ENCODE peak calls at places on chromosomes 3 and 15, in ten cellular contexts. O is SK-N-SH, V is IMR-90, R is neural progenitor cell, X is kidney, U is fibroblast of lung, A is mammary epithelial cell, H is endodermal cell, F is GM23248, S is astrocyte. B is an unnamed sample.

GRCh38 chr3:100698736-100699135 is 10.6 kb upstream of the TFG start:
- DNase-seq in A (no peak), F (no peak), S (no peak), X (no peak), R (no peak), O (no peak), U (no peak), V (no peak), H (no peak), B (no peak)

GRCh38 chr3:101203411-101203810 is 117.0 kb downstream of the IMPG2 start:
- DNase-seq in S (peak; percentile 65), H (no peak), U (no peak), R (no peak), V (peak; percentile 17), O (no peak), X (no peak), A (peak; percentile 41), F (peak; percentile 52), B (no peak)

GRCh38 chr15:53580371-53580770 is 179.1 kb downstream of the WDR72 start:
- DNase-seq in X (peak; percentile 53), S (no peak), F (no peak), V (no peak), H (no peak), U (no peak), O (no peak), A (no peak), R (no peak), B (no peak)

GRCh38 chr15:82730022-82730530 is 20.4 kb upstream of the AP3B2 start:
- DNase-seq in V (no peak), X (no peak), A (no peak), H (no peak), R (no peak), U (no peak), F (no peak), O (no peak), S (no peak), B (no peak)

GRCh38 chr3:192207661-192208060 is 519.7 kb downstream of the FGF12 start:
- DNase-seq in U (no peak), O (no peak), V (no peak), A (no peak), S (peak; percentile 26), R (no peak), F (no peak), X (no peak), H (no peak), B (no peak)

GRCh38 chr15:63832620-63833245 is 1.0 kb downstream of the HERC1 start:
- DNase-seq in X (no peak), H (no peak), R (no peak), A (no peak), O (peak; percentile 42), U (peak; percentile 10), S (no peak), V (no peak), F (no peak), B (peak; percentile 61)

GRCh38 chr3:4416961-4417360 is 50.1 kb downstream of the SUMF1 start:
- DNase-seq in U (peak; percentile 88), O (peak; percentile 45), F (peak; percentile 98), H (no peak), R (no peak), A (peak; percentile 100), S (peak; percentile 87), V (peak; percentile 92), X (no peak), B (no peak)

GRCh38 chr15:39997031-39997430 is 42.0 kb downstream of the SRP14 start:
- DNase-seq in X (no peak), A (no peak), S (peak; percentile 69), F (peak; percentile 41), V (peak; percentile 56), U (no peak), H (no peak), O (no peak), R (no peak), B (peak; percentile 45)

GRCh38 chr15:67149859-67150824 is 84.7 kb downstream of the SMAD3 start:
- DNase-seq in O (no peak), A (peak; percentile 97), H (peak; percentile 91), S (peak; percentile 99), X (peak; percentile 91), R (peak; percentile 43), F (peak; percentile 99), V (peak; percentile 99), U (peak; percentile 98), B (peak; percentile 87)

GRCh38 chr15:39251413-39252197 is 329.3 kb upstream of the THBS1 start:
- DNase-seq in F (no peak), X (no peak), R (no peak), O (no peak), S (peak; percentile 72), V (peak; percentile 60), U (no peak), H (no peak), A (peak; percentile 49), B (peak; percentile 27)

GRCh38 chr3:50609743-50610085 is 1.9 kb downstream of the CISH start:
- DNase-seq in S (no peak), O (no peak), U (no peak), H (no peak), V (no peak), A (no peak), X (peak; percentile 63), F (no peak), R (no peak), B (no peak)
- H3K9ac ChIP-seq in S (no peak overlapping the region), O (no peak overlapping the region), U (no peak overlapping the region), H (no peak overlapping the region), V (no peak overlapping the region), A (no peak overlapping the region), X (peak overlapping the region; percentile 96), F (no peak overlapping the region), R (no peak overlapping the region), B (no peak overlapping the region)

GRCh38 chr3:114384558-114384903 is 90.7 kb downstream of the TIGIT start:
- DNase-seq in V (no peak), H (no peak), F (peak; percentile 59), R (no peak), X (no peak), U (no peak), S (no peak), A (no peak), O (no peak), B (no peak)
- H3K4me3 ChIP-seq in V (no peak overlapping the region), H (no peak overlapping the region), F (peak overlapping the region; percentile 80), R (no peak overlapping the region), X (peak overlapping the region; percentile 58), U (peak overlapping the region; percentile 44), S (peak overlapping the region; percentile 45), A (no peak overlapping the region), O (no peak overlapping the region), B (peak overlapping the region; percentile 82)

GRCh38 chr3:195746346-195746745 is 25.6 kb downstream of the MUC20 start:
- DNase-seq in X (peak; percentile 58), R (no peak), F (no peak), H (no peak), O (no peak), V (no peak), A (no peak), S (no peak), U (no peak), B (no peak)

GRCh38 chr3:195748661-195749060 is 27.9 kb downstream of the MUC20 start:
- DNase-seq in O (peak; percentile 38), H (no peak), S (no peak), U (no peak), F (no peak), R (no peak), X (peak; percentile 74), V (no peak), A (no peak), B (no peak)

GRCh38 chr3:195744437-195744836 is 23.7 kb downstream of the MUC20 start:
- DNase-seq in S (no peak), H (no peak), X (no peak), V (no peak), O (no peak), F (no peak), A (no peak), R (no peak), U (no peak), B (no peak)

GRCh38 chr3:195750797-195751520 is 30.2 kb downstream of the MUC20 start:
- DNase-seq in V (no peak), O (peak; percentile 15), U (no peak), F (no peak), H (no peak), A (no peak), X (peak; percentile 57), R (no peak), S (no peak), B (no peak)

DNA sequence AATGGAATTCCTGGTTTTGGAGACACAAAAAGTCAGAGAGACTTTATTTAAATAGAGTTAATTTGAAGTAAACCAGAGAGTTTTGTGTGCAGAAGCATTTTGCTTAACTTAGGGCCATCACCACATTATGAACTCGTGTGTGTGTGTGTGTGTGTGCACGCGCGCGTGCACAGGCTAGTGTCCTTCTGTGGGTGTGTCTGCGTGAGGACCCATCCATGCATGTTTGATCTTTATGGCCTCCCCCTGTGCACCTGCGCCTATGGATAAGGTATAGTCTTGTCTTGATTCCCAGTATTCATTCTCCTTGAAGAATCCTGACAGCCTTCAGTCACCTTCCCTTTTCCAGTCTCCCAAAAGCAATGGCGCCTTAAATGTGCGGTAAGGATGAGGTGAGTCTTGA is 26.0 kb downstream of the MUC20 start:
- DNase-seq in H (no peak), V (no peak), R (no peak), S (no peak), U (no peak), O (no peak), A (no peak), F (no peak), X (peak; percentile 55), B (no peak)
- H3K4me1 ChIP-seq in H (no peaks in the 10 kb centered on the region), V (no peaks in the 10 kb centered on the region), R (no peaks in the 10 kb centered on the region), S (no peaks in the 10 kb centered on the region), U (no peaks in the 10 kb centered on the region), O (no peaks in the 10 kb centered on the region), A (no peaks in the 10 kb centered on the region), F (no peaks in the 10 kb centered on the region), X (no peaks in the 10 kb centered on the region), B (no peaks in the 10 kb centered on the region)

GRCh38 chr3:14370719-14371572 is 31.5 kb upstream of the SLC6A6 start:
- DNase-seq in X (no peak), A (peak; percentile 16), V (no peak), U (no peak), R (no peak), F (no peak), O (no peak), S (no peak), H (peak; percentile 70), B (no peak)
- H3K9ac ChIP-seq in X (no peak overlapping the region), A (no peak overlapping the region), V (no peak overlapping the region), U (no peak overlapping the region), R (no peak overlapping the region), F (no peak overlapping the region), O (no peak overlapping the region), S (no peak overlapping the region), H (no peak overlapping the region), B (no peak overlapping the region)

B was measured in adipocyte.